ENCODE peak calls at places on chromosomes 3 and 15, in ten cellular contexts. O, I, K, T, X, S, W, B, J and U are unnamed samples.

GRCh38 chr3:89113887-89114840 is 6.7 kb downstream of the EPHA3 start:
- DNase-seq in O (no peak), I (no peak), K (peak), T (peak), X (peak), S (peak), W (peak), B (peak), J (peak), U (peak)

GRCh38 chr3:128698211-128699011 is 27.6 kb upstream of the RAB7A start:
- DNase-seq in O (peak), I (no peak), K (peak), T (peak), X (no peak), S (peak), W (peak), B (peak), J (peak), U (no peak)

GRCh38 chr15:63872759-63873510 is 39.2 kb upstream of the HERC1 start:
- DNase-seq in O (no peak), I (no peak), K (no peak), T (no peak), X (no peak), S (no peak), W (no peak), B (no peak), J (no peak), U (no peak)

GRCh38 chr15:36737430-36737891 is 158.0 kb downstream of the CDIN1 start:
- DNase-seq in O (no peak), I (no peak), K (peak), T (no peak), X (peak), S (no peak), W (no peak), B (no peak), J (no peak), U (no peak)

GRCh38 chr3:178097576-178097975 is 438.7 kb upstream of the KCNMB2 start:
- DNase-seq in O (no peak), I (no peak), K (peak), T (no peak), X (peak), S (no peak), W (peak), B (peak), J (no peak), U (no peak)

GRCh38 chr3:114447545-114447944 is 153.7 kb downstream of the TIGIT start:
- DNase-seq in O (no peak), I (no peak), K (no peak), T (no peak), X (no peak), S (no peak), W (no peak), B (no peak), J (no peak), U (no peak)

GRCh38 chr15:63449711-63450110 is 54.7 kb upstream of the USP3 start:
- DNase-seq in O (no peak), I (no peak), K (no peak), T (no peak), X (no peak), S (no peak), W (no peak), B (no peak), J (no peak), U (no peak)

GRCh38 chr3:73068419-73068818 is 7.0 kb downstream of the EBLN2 start:
- DNase-seq in O (no peak), I (no peak), K (no peak), T (no peak), X (no peak), S (no peak), W (no peak), B (no peak), J (no peak), U (no peak)

GRCh38 chr15:88974392-88974791 is 61.2 kb upstream of the MFGE8 start:
- DNase-seq in O (no peak), I (no peak), K (peak), T (no peak), X (no peak), S (no peak), W (no peak), B (no peak), J (no peak), U (no peak)

GRCh38 chr15:27172821-27173220 is 201.8 kb downstream of the GABRG3 start:
- DNase-seq in O (no peak), I (no peak), K (no peak), T (no peak), X (no peak), S (no peak), W (no peak), B (no peak), J (no peak), U (no peak)

GRCh38 chr3:150232992-150233451 is 175.1 kb upstream of the TSC22D2 start:
- DNase-seq in O (no peak), I (no peak), K (peak), T (peak), X (peak), S (peak), W (no peak), B (no peak), J (no peak), U (no peak)

GRCh38 chr3:164897335-164897734 is 181.0 kb downstream of the SI start:
- DNase-seq in O (no peak), I (no peak), K (no peak), T (no peak), X (no peak), S (no peak), W (no peak), B (no peak), J (no peak), U (no peak)

GRCh38 chr3:45002680-45003079 is 23.4 kb upstream of the CLEC3B start:
- DNase-seq in O (no peak), I (no peak), K (no peak), T (no peak), X (no peak), S (no peak), W (no peak), B (no peak), J (no peak), U (no peak)

GRCh38 chr3:168048414-168049330 is 47.1 kb downstream of the GOLIM4 start:
- DNase-seq in O (no peak), I (no peak), K (no peak), T (no peak), X (no peak), S (no peak), W (no peak), B (no peak), J (no peak), U (no peak)

GRCh38 chr15:67941643-67942315 is 101.9 kb upstream of the RNU6-1 start:
- DNase-seq in O (no peak), I (no peak), K (peak), T (no peak), X (no peak), S (no peak), W (no peak), B (no peak), J (no peak), U (no peak)

GRCh38 chr3:88282519-88283241 is 132.9 kb downstream of the C3orf38 start:
- DNase-seq in O (no peak), I (no peak), K (no peak), T (no peak), X (no peak), S (no peak), W (no peak), B (no peak), J (no peak), U (no peak)

GRCh38 chr15:68325721-68326120 is 48.2 kb downstream of the FEM1B start:
- DNase-seq in O (no peak), I (no peak), K (no peak), T (no peak), X (no peak), S (no peak), W (no peak), B (no peak), J (no peak), U (no peak)

GRCh38 chr3:146350852-146351251 is 99.9 kb upstream of the PLSCR4 start:
- DNase-seq in O (no peak), I (no peak), K (no peak), T (no peak), X (no peak), S (no peak), W (no peak), B (no peak), J (no peak), U (no peak)

GRCh38 chr3:13746385-13746784 is 133.5 kb downstream of the WNT7A start:
- DNase-seq in O (no peak), I (no peak), K (no peak), T (no peak), X (no peak), S (no peak), W (no peak), B (no peak), J (no peak), U (no peak)

GRCh38 chr15:81215983-81216382 is 19.3 kb downstream of the IL16 start:
- DNase-seq in O (no peak), I (no peak), K (no peak), T (no peak), X (no peak), S (no peak), W (no peak), B (no peak), J (no peak), U (no peak)